ENCODE peak calls at places on chromosomes 2 and 18, in eight cellular contexts. I is central memory CD8-positive, alpha-beta T cell; O is stimulated activated naive CD8-positive, alpha-beta T cell treated with anti-CD3 and anti-CD28 coated beads, Interleukin-15, Interleukin-2, amounts not matched to agents 100 U/mL and 50 U/mL, for 24 hours; U is Right ventricle myocardium inferior; V is naive thymus-derived CD8-positive, alpha-beta T cell; N is activated naive CD8-positive, alpha-beta T cell treated with anti-CD3 and anti-CD28 coated beads, Interleukin-2, amount 10 ng/mL, durations not matched to agents 7 days and 5 days; X is upper lobe of left lung; R is right cardiac atrium. L is an unnamed sample.

GRCh38 chr18:44602380-44602779 is 78.3 kb upstream of the SETBP1 start:
- ATAC-seq in R (no peak), X (no peak), U (no peak), N (no peak), O (no peak), I (no peak), V (no peak), L (no peak)

GRCh38 chr18:78107363-78107762 is 857.7 kb downstream of the GALR1 start:
- ATAC-seq in R (no peak), I (no peak), N (no peak), O (no peak), U (no peak), X (no peak), V (no peak), L (no peak)

GRCh38 chr2:56248965-56249742 is 65.4 kb downstream of the CCDC85A start:
- ATAC-seq in X (no peak), I (no peak), R (peak), V (no peak), U (no peak), N (no peak), O (no peak), L (no peak)

GRCh38 chr2:67289921-67290371 is 107.2 kb upstream of the ETAA1 start:
- ATAC-seq in X (peak), N (no peak), V (no peak), U (no peak), R (no peak), I (no peak), O (no peak), L (no peak)

GRCh38 chr2:189037518-189037917 is 63.3 kb downstream of the COL3A1 start:
- ATAC-seq in N (no peak), I (no peak), U (no peak), V (no peak), O (no peak), X (no peak), R (no peak), L (no peak)

GRCh38 chr2:69567909-69568300 is 75.6 kb downstream of the AAK1 start:
- ATAC-seq in X (no peak), N (no peak), R (no peak), U (no peak), V (no peak), I (no peak), O (no peak), L (no peak)

GRCh38 chr2:174634130-174635014 is 36.8 kb upstream of the WIPF1 start:
- ATAC-seq in R (peak), V (peak), O (peak), I (peak), U (peak), X (peak), N (peak), L (peak)

GRCh38 chr2:183541766-183542165 is 417.5 kb downstream of the NUP35 start:
- ATAC-seq in R (no peak), I (no peak), V (no peak), O (no peak), U (no peak), X (no peak), N (no peak), L (no peak)

GRCh38 chr2:8539743-8540551 is 141.9 kb upstream of the ID2 start:
- ATAC-seq in N (no peak), V (no peak), U (peak), X (peak), I (no peak), R (peak), O (no peak), L (no peak)

GRCh38 chr2:19461504-19461903 is 103.1 kb upstream of the OSR1 start:
- ATAC-seq in N (no peak), R (no peak), X (no peak), U (no peak), I (no peak), V (no peak), O (no peak), L (no peak)

GRCh38 chr2:18959952-18960717 is 370.8 kb upstream of the NT5C1B start:
- ATAC-seq in R (no peak), I (no peak), N (no peak), U (no peak), V (no peak), X (no peak), O (no peak), L (no peak)

GRCh38 chr18:13376298-13376840 is 157.8 kb downstream of the LDLRAD4 start:
- ATAC-seq in N (peak), U (no peak), V (peak), R (no peak), X (no peak), I (peak), O (peak), L (peak)

GRCh38 chr2:205879362-205879761 is 197.1 kb downstream of the NRP2 start:
- ATAC-seq in N (no peak), O (no peak), R (no peak), X (no peak), I (no peak), U (no peak), V (no peak), L (no peak)

GRCh38 chr2:239897596-239898235 is 127.4 kb downstream of the NDUFA10 start:
- ATAC-seq in O (no peak), V (no peak), R (no peak), U (no peak), X (no peak), N (no peak), I (no peak), L (no peak)

GRCh38 chr2:11459816-11460215 is 6.1 kb downstream of the E2F6 start:
- ATAC-seq in R (no peak), U (no peak), X (no peak), O (no peak), V (no peak), N (no peak), I (no peak), L (no peak)

GRCh38 chr18:72700961-72701710 is 157.0 kb upstream of the CBLN2 start:
- ATAC-seq in X (no peak), V (no peak), R (no peak), I (no peak), N (no peak), O (no peak), U (no peak), L (no peak)

GRCh38 chr2:55923091-55923977 is at the start of gene EFEMP1:
- ATAC-seq in O (no peak), X (peak), R (peak), N (no peak), V (no peak), I (no peak), U (peak), L (no peak)

GRCh38 chr18:79817607-79817998 is 19.9 kb downstream of the KCNG2 start:
- ATAC-seq in R (no peak), I (no peak), N (no peak), O (no peak), U (no peak), X (no peak), V (no peak), L (no peak)

GRCh38 chr2:142330458-142330857 is 199.6 kb upstream of the LRP1B start:
- ATAC-seq in V (no peak), N (no peak), X (no peak), U (no peak), O (no peak), R (no peak), I (no peak), L (no peak)

GRCh38 chr2:120559401-120559800 is 176.3 kb upstream of the GLI2 start:
- ATAC-seq in I (no peak), O (no peak), N (no peak), R (no peak), V (no peak), X (peak), U (no peak), L (no peak)

GRCh38 chr2:16881122-16881521 is 215.5 kb upstream of the CYRIA start:
- ATAC-seq in R (no peak), I (no peak), U (no peak), N (no peak), V (no peak), O (no peak), X (no peak), L (no peak)

GRCh38 chr2:147538088-147538487 is 306.7 kb upstream of the ACVR2A start:
- ATAC-seq in R (no peak), V (no peak), X (peak), O (no peak), I (no peak), N (no peak), U (peak), L (no peak)

GRCh38 chr2:88108796-88109195 is 19.1 kb downstream of the FABP1 start:
- ATAC-seq in N (no peak), V (no peak), I (no peak), R (peak), U (peak), O (no peak), X (no peak), L (no peak)

GRCh38 chr2:69618362-69618761 is 25.2 kb downstream of the AAK1 start:
- ATAC-seq in I (no peak), X (peak), V (no peak), U (no peak), R (no peak), N (no peak), O (no peak), L (no peak)

GRCh38 chr2:53040536-53041229 is 726.9 kb upstream of the CHAC2 start:
- ATAC-seq in U (no peak), I (no peak), V (no peak), R (no peak), N (no peak), O (no peak), X (no peak), L (no peak)

GRCh38 chr18:50742947-50743346 is 76.9 kb downstream of the MRO start:
- ATAC-seq in U (no peak), I (no peak), O (no peak), R (no peak), V (no peak), N (no peak), X (no peak), L (no peak)

GRCh38 chr18:66603941-66604627 is at the start of gene CDH19:
- ATAC-seq in R (peak), V (no peak), U (peak), X (no peak), I (no peak), O (no peak), N (no peak), L (no peak)

GRCh38 chr2:191264647-191265079 is 19.5 kb downstream of the MYO1B start:
- ATAC-seq in X (peak), O (peak), I (no peak), U (no peak), N (no peak), V (no peak), R (no peak), L (no peak)

GRCh38 chr2:170816499-170817246 is at the start of gene GAD1:
- ATAC-seq in R (peak), N (peak), V (peak), O (peak), I (peak), U (peak), X (peak), L (peak)

GRCh38 chr2:152433289-152433688 is 98.3 kb downstream of the FMNL2 start:
- ATAC-seq in N (no peak), U (no peak), I (no peak), O (no peak), R (peak), X (peak), V (no peak), L (no peak)

GRCh38 chr2:74253937-74254336 is 55.5 kb downstream of the MTHFD2 start:
- ATAC-seq in U (peak), N (no peak), O (peak), X (no peak), V (no peak), R (no peak), I (no peak), L (no peak)

GRCh38 chr2:213057977-213058376 is 93.4 kb downstream of the IKZF2 start:
- ATAC-seq in O (no peak), I (no peak), U (no peak), R (no peak), V (no peak), X (no peak), N (no peak), L (peak)

GRCh38 chr18:48153641-48154481 is 223.4 kb upstream of the SMAD2 start:
- ATAC-seq in R (peak), I (no peak), V (no peak), O (no peak), N (no peak), U (peak), X (peak), L (no peak)

GRCh38 chr2:157395811-157396210 is 48.1 kb downstream of the CYTIP start:
- ATAC-seq in I (peak), U (no peak), O (no peak), R (no peak), N (no peak), X (no peak), V (peak), L (no peak)

GRCh38 chr2:16588565-16588964 is 77.1 kb downstream of the CYRIA start:
- ATAC-seq in R (no peak), I (no peak), X (no peak), V (no peak), O (no peak), N (no peak), U (no peak), L (no peak)